ENCODE peak calls at places on chromosomes 16 and 17, in five cellular contexts. One of them, this sample, is unnamed.

GRCh38 chr16:102060-102855 is 24.2 kb downstream of the MPG start:
- DNase-seq in PC-9: no peak
- DNase-seq in left ventricle myocardium inferior: peak
- DNase-seq in lower leg skin: no peak
- DNase-seq in CD8-positive, alpha-beta T cell: no peak
- DNase-seq in this sample: peak

GRCh38 chr17:27848941-27849340 is 44.2 kb downstream of the LYRM9 start:
- DNase-seq in PC-9: no peak
- DNase-seq in left ventricle myocardium inferior: no peak
- DNase-seq in lower leg skin: no peak
- DNase-seq in CD8-positive, alpha-beta T cell: no peak
- DNase-seq in this sample: no peak

GRCh38 chr16:3009568-3010390 is 2.9 kb upstream of the CLDN9 start:
- DNase-seq in PC-9: peak
- DNase-seq in left ventricle myocardium inferior: no peak
- DNase-seq in lower leg skin: no peak
- DNase-seq in CD8-positive, alpha-beta T cell: no peak
- DNase-seq in this sample: no peak

GRCh38 chr17:66444001-66444400 is 141.6 kb downstream of the PRKCA start:
- DNase-seq in PC-9: no peak
- DNase-seq in left ventricle myocardium inferior: no peak
- DNase-seq in lower leg skin: no peak
- DNase-seq in CD8-positive, alpha-beta T cell: no peak
- DNase-seq in this sample: no peak

GRCh38 chr17:67585077-67585602 is 132.6 kb upstream of the NOL11 start:
- DNase-seq in PC-9: peak
- DNase-seq in left ventricle myocardium inferior: no peak
- DNase-seq in lower leg skin: no peak
- DNase-seq in CD8-positive, alpha-beta T cell: no peak
- DNase-seq in this sample: no peak

GRCh38 chr16:80512460-80512859 is 28.3 kb upstream of the DYNLRB2 start:
- DNase-seq in PC-9: no peak
- DNase-seq in left ventricle myocardium inferior: no peak
- DNase-seq in lower leg skin: no peak
- DNase-seq in CD8-positive, alpha-beta T cell: no peak
- DNase-seq in this sample: no peak

GRCh38 chr17:59330314-59330942 is 1.0 kb upstream of the YPEL2 start:
- DNase-seq in PC-9: peak
- DNase-seq in left ventricle myocardium inferior: peak
- DNase-seq in lower leg skin: peak
- DNase-seq in CD8-positive, alpha-beta T cell: no peak
- DNase-seq in this sample: peak

GRCh38 chr17:42548070-42548837 is 4.5 kb upstream of the HSD17B1 start:
- DNase-seq in PC-9: peak
- DNase-seq in left ventricle myocardium inferior: peak
- DNase-seq in lower leg skin: no peak
- DNase-seq in CD8-positive, alpha-beta T cell: peak
- DNase-seq in this sample: no peak

GRCh38 chr17:59869941-59870218 is 22.9 kb downstream of the TUBD1 start:
- DNase-seq in PC-9: no peak
- DNase-seq in left ventricle myocardium inferior: no peak
- DNase-seq in lower leg skin: no peak
- DNase-seq in CD8-positive, alpha-beta T cell: no peak
- DNase-seq in this sample: no peak

GRCh38 chr17:29796652-29797051 is 133.4 kb downstream of the SSH2 start:
- DNase-seq in PC-9: no peak
- DNase-seq in left ventricle myocardium inferior: no peak
- DNase-seq in lower leg skin: no peak
- DNase-seq in CD8-positive, alpha-beta T cell: no peak
- DNase-seq in this sample: no peak

GRCh38 chr16:19168173-19169080 is at the start of gene SYT17:
- DNase-seq in PC-9: peak
- DNase-seq in left ventricle myocardium inferior: peak
- DNase-seq in lower leg skin: no peak
- DNase-seq in CD8-positive, alpha-beta T cell: no peak
- DNase-seq in this sample: no peak

GRCh38 chr16:10037771-10038170 is 144.5 kb downstream of the GRIN2A start:
- DNase-seq in PC-9: no peak
- DNase-seq in left ventricle myocardium inferior: no peak
- DNase-seq in lower leg skin: no peak
- DNase-seq in CD8-positive, alpha-beta T cell: no peak
- DNase-seq in this sample: no peak

GRCh38 chr17:76142044-76143041 is 1.3 kb upstream of the FOXJ1 start:
- DNase-seq in PC-9: no peak
- DNase-seq in left ventricle myocardium inferior: no peak
- DNase-seq in lower leg skin: no peak
- DNase-seq in CD8-positive, alpha-beta T cell: no peak
- DNase-seq in this sample: no peak

GRCh38 chr16:69244336-69244735 is 57.4 kb downstream of the SNTB2 start:
- DNase-seq in PC-9: no peak
- DNase-seq in left ventricle myocardium inferior: no peak
- DNase-seq in lower leg skin: no peak
- DNase-seq in CD8-positive, alpha-beta T cell: no peak
- DNase-seq in this sample: no peak
- H3K4me3 ChIP-seq in PC-9: no peak
- H3K4me3 ChIP-seq in left ventricle myocardium inferior: no peak
- H3K4me3 ChIP-seq in lower leg skin: no peak
- H3K4me3 ChIP-seq in CD8-positive, alpha-beta T cell: no peak
- H3K4me3 ChIP-seq in this sample: no peak

GRCh38 chr17:64920419-64921172 is 1.3 kb upstream of the LRRC37A3 start:
- DNase-seq in PC-9: no peak
- DNase-seq in left ventricle myocardium inferior: no peak
- DNase-seq in lower leg skin: no peak
- DNase-seq in CD8-positive, alpha-beta T cell: no peak
- DNase-seq in this sample: no peak
- H3K4me3 ChIP-seq in PC-9: no peak
- H3K4me3 ChIP-seq in left ventricle myocardium inferior: peak
- H3K4me3 ChIP-seq in lower leg skin: no peak
- H3K4me3 ChIP-seq in CD8-positive, alpha-beta T cell: no peak
- H3K4me3 ChIP-seq in this sample: no peak

GRCh38 chr16:66516172-66516807 is 33.6 kb downstream of the TK2 start:
- DNase-seq in PC-9: no peak
- DNase-seq in left ventricle myocardium inferior: no peak
- DNase-seq in lower leg skin: no peak
- DNase-seq in CD8-positive, alpha-beta T cell: no peak
- DNase-seq in this sample: no peak
- H3K4me3 ChIP-seq in PC-9: no peak
- H3K4me3 ChIP-seq in left ventricle myocardium inferior: peak
- H3K4me3 ChIP-seq in lower leg skin: no peak
- H3K4me3 ChIP-seq in CD8-positive, alpha-beta T cell: peak
- H3K4me3 ChIP-seq in this sample: no peak

GRCh38 chr16:27429981-27430441 is 28.0 kb downstream of the IL21R start:
- DNase-seq in PC-9: no peak
- DNase-seq in left ventricle myocardium inferior: no peak
- DNase-seq in lower leg skin: peak
- DNase-seq in CD8-positive, alpha-beta T cell: peak
- DNase-seq in this sample: peak

GRCh38 chr16:27430512-27430911 is 28.5 kb downstream of the IL21R start:
- DNase-seq in PC-9: no peak
- DNase-seq in left ventricle myocardium inferior: no peak
- DNase-seq in lower leg skin: peak
- DNase-seq in CD8-positive, alpha-beta T cell: peak
- DNase-seq in this sample: peak

GRCh38 chr16:27430923-27431484 is 29.0 kb downstream of the IL21R start:
- DNase-seq in PC-9: no peak
- DNase-seq in left ventricle myocardium inferior: no peak
- DNase-seq in lower leg skin: peak
- DNase-seq in CD8-positive, alpha-beta T cell: peak
- DNase-seq in this sample: peak

GRCh38 chr16:27428035-27428785 is 26.2 kb downstream of the IL21R start:
- DNase-seq in PC-9: no peak
- DNase-seq in left ventricle myocardium inferior: no peak
- DNase-seq in lower leg skin: peak
- DNase-seq in CD8-positive, alpha-beta T cell: peak
- DNase-seq in this sample: peak

GRCh38 chr16:27429330-27429871 is 27.4 kb downstream of the IL21R start:
- DNase-seq in PC-9: no peak
- DNase-seq in left ventricle myocardium inferior: no peak
- DNase-seq in lower leg skin: peak
- DNase-seq in CD8-positive, alpha-beta T cell: peak
- DNase-seq in this sample: peak
- H3K4me3 ChIP-seq in PC-9: no peak
- H3K4me3 ChIP-seq in left ventricle myocardium inferior: no peak
- H3K4me3 ChIP-seq in lower leg skin: no peak
- H3K4me3 ChIP-seq in CD8-positive, alpha-beta T cell: no peak
- H3K4me3 ChIP-seq in this sample: no peak